ENCODE peak calls at places on chromosomes 12 and 14, in four cellular contexts. One of them, this sample, is unnamed. For H3K27me3 and H3K36me3, the result is how much of the 10 kb centered on the place peaks cover.

GRCh38 chr14:51996148-51996746 is 6.9 kb downstream of the RTRAF start:
- DNase-seq in H1: no peak
- DNase-seq in tibial nerve: no peak
- DNase-seq in upper lobe of right lung: no peak
- DNase-seq in this sample: no peak

GRCh38 chr14:91061309-91061887 is 957 bp upstream of the RPS6KA5 start:
- DNase-seq in H1: no peak
- DNase-seq in tibial nerve: no peak
- DNase-seq in upper lobe of right lung: no peak
- DNase-seq in this sample: no peak

GRCh38 chr12:25699454-25699853 is 146.4 kb upstream of the LMNTD1 start:
- DNase-seq in H1: no peak
- DNase-seq in tibial nerve: no peak
- DNase-seq in upper lobe of right lung: no peak
- DNase-seq in this sample: no peak

GRCh38 chr14:32473476-32473875 is 144.4 kb downstream of the AKAP6 start:
- DNase-seq in H1: no peak
- DNase-seq in tibial nerve: no peak
- DNase-seq in upper lobe of right lung: no peak
- DNase-seq in this sample: no peak

GRCh38 chr12:103771466-103771865 is 69.6 kb downstream of the NT5DC3 start:
- DNase-seq in H1: peak
- DNase-seq in tibial nerve: no peak
- DNase-seq in upper lobe of right lung: no peak
- DNase-seq in this sample: peak

GRCh38 chr14:60183724-60184596 is 18.8 kb upstream of the DHRS7 start:
- DNase-seq in H1: no peak
- DNase-seq in tibial nerve: no peak
- DNase-seq in upper lobe of right lung: no peak
- DNase-seq in this sample: peak

GRCh38 chr12:91367234-91367849 is 184.7 kb upstream of the DCN start:
- DNase-seq in H1: no peak
- DNase-seq in tibial nerve: no peak
- DNase-seq in upper lobe of right lung: no peak
- DNase-seq in this sample: no peak

GRCh38 chr12:111424793-111425251 is 19.1 kb downstream of the SH2B3 start:
- DNase-seq in H1: peak
- DNase-seq in tibial nerve: no peak
- DNase-seq in upper lobe of right lung: no peak
- DNase-seq in this sample: no peak

GRCh38 chr12:117563007-117563406 is 201.6 kb upstream of the NOS1 start:
- DNase-seq in H1: no peak
- DNase-seq in tibial nerve: no peak
- DNase-seq in upper lobe of right lung: no peak
- DNase-seq in this sample: no peak

GRCh38 chr12:57220770-57221168 is 4.2 kb downstream of the NXPH4 start:
- DNase-seq in H1: no peak
- DNase-seq in tibial nerve: no peak
- DNase-seq in upper lobe of right lung: no peak
- DNase-seq in this sample: no peak

GRCh38 chr12:57219993-57220728 is 3.6 kb downstream of the NXPH4 start:
- DNase-seq in H1: peak
- DNase-seq in tibial nerve: no peak
- DNase-seq in upper lobe of right lung: no peak
- DNase-seq in this sample: no peak

GRCh38 chr12:57221169-57221917 is 4.7 kb downstream of the NXPH4 start:
- DNase-seq in H1: no peak
- DNase-seq in tibial nerve: no peak
- DNase-seq in upper lobe of right lung: no peak
- DNase-seq in this sample: no peak

GRCh38 chr12:57218030-57218853 is 1.6 kb downstream of the NXPH4 start:
- DNase-seq in H1: peak
- DNase-seq in tibial nerve: no peak
- DNase-seq in upper lobe of right lung: no peak
- DNase-seq in this sample: no peak

DNA sequence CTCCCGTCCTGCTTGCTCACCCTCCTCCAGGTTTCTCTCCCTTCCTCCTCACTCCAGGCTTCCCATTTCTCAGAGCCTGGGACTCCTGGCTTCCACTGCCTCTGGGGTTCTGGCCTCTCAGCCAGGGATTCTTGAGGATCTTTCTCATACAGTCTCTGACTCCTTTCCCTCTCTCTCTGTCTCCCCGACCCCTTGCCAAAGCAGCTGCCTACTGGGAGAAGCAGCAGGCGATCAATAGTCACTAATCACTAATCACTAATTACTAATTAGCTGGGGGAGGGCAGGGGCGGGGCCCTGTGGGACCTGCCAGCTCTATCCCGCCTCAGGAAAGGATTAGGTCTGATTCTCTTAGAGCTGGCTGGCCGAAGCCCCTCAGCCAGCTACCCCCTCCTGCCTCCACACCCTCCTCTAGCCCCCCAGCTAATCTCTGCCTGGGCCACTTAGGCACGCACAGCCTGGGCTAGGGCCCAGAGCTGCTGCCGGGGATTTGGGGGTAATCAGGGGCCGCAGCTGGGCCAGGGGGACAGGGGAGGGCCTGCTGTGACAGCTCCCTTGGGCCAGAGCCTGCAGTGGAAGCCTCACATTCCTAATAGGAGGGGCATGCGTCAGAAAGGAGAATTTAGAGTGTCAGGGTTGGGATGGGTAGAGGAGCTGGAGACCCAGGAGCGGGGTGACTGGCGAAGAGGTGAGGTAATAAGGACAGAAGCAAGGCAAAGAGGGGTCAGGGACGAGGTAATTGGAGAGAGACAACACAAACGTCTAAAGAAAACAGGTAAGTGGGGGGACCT is 2.8 kb downstream of the NXPH4 start:
- DNase-seq in H1: peak
- DNase-seq in tibial nerve: no peak
- DNase-seq in upper lobe of right lung: no peak
- DNase-seq in this sample: no peak
- H3K27me3 ChIP-seq in H1: half or more
- H3K27me3 ChIP-seq in tibial nerve: half or more
- H3K27me3 ChIP-seq in upper lobe of right lung: half or more
- H3K27me3 ChIP-seq in this sample: half or more

GRCh38 chr12:12986775-12987332 is 13.2 kb downstream of the HEBP1 start:
- DNase-seq in H1: no peak
- DNase-seq in tibial nerve: no peak
- DNase-seq in upper lobe of right lung: no peak
- DNase-seq in this sample: no peak
- H3K36me3 ChIP-seq in H1: under half
- H3K36me3 ChIP-seq in tibial nerve: under half
- H3K36me3 ChIP-seq in upper lobe of right lung: half or more
- H3K36me3 ChIP-seq in this sample: under half

GRCh38 chr14:46250113-46250703 is 401.4 kb downstream of the RPL10L start:
- DNase-seq in H1: no peak
- DNase-seq in tibial nerve: no peak
- DNase-seq in upper lobe of right lung: no peak
- DNase-seq in this sample: peak
- TF ChIP-seq CTCF in H1: peak
- TF ChIP-seq CTCF in tibial nerve: peak
- TF ChIP-seq CTCF in upper lobe of right lung: peak
- TF ChIP-seq CTCF in this sample: peak

DNA sequence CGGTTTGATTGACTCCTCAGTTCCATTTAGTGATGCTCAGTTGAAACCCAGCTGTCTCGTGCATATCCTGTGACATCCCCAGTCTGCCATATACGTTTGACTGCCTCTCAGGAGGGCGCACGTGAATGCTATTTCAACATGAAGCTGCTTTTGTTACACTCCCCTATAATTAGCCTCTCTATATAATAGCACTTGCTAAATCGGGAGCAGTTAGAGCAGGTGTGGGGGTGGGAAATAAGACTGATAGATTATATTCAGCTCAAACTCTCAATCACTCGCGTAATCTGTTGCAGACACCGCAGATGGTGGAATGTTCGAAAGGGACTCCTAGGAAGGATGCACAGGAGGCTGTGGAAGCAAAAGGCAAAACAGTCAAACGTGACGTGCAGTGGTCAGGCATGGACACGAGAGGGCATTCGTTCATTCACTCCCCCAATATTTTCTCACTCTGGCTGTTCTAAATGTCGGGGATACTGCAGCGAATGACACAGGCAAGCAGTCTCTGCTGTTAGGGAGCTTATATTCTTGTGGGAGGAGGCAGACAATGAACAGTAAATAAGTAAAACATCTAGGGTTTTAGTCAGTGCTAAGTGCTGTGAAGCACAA is 29.8 kb downstream of the KCNA1 start:
- DNase-seq in H1: no peak
- DNase-seq in tibial nerve: no peak
- DNase-seq in upper lobe of right lung: no peak
- DNase-seq in this sample: no peak
- H3K27me3 ChIP-seq in H1: under half
- H3K27me3 ChIP-seq in tibial nerve: under half
- H3K27me3 ChIP-seq in upper lobe of right lung: under half
- H3K27me3 ChIP-seq in this sample: under half

GRCh38 chr12:122518908-122519307 is 7.8 kb downstream of the RSRC2 start:
- DNase-seq in H1: no peak
- DNase-seq in tibial nerve: no peak
- DNase-seq in upper lobe of right lung: no peak
- DNase-seq in this sample: no peak

GRCh38 chr12:122517877-122518276 is 8.9 kb downstream of the RSRC2 start:
- DNase-seq in H1: no peak
- DNase-seq in tibial nerve: no peak
- DNase-seq in upper lobe of right lung: no peak
- DNase-seq in this sample: no peak

GRCh38 chr12:122516544-122517361 is 10.0 kb downstream of the RSRC2 start:
- DNase-seq in H1: no peak
- DNase-seq in tibial nerve: no peak
- DNase-seq in upper lobe of right lung: no peak
- DNase-seq in this sample: no peak

GRCh38 chr12:122515275-122515674 is 11.5 kb downstream of the RSRC2 start:
- DNase-seq in H1: no peak
- DNase-seq in tibial nerve: no peak
- DNase-seq in upper lobe of right lung: no peak
- DNase-seq in this sample: no peak

DNA sequence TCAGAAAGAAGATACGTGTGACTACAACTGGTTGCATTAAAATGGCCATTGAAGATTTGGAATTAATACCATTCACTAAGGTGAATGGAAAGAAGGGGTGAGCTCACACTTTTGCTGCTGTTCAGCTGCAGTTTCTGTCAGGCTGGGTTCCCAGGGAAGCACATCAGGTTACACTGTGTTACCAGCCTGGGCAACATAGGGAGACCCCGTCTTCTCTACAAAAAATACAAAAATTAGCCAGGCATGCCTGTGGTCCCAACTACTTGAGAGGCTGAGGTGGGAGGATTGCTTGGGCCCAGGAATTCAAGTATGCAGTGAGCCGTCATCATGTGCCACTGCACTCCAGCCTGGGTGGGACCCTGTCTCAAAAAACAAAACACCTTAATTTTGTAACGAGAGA is 12.9 kb upstream of the ZCCHC8 start:
- DNase-seq in H1: no peak
- DNase-seq in tibial nerve: no peak
- DNase-seq in upper lobe of right lung: no peak
- DNase-seq in this sample: no peak
- H3K36me3 ChIP-seq in H1: half or more
- H3K36me3 ChIP-seq in tibial nerve: half or more
- H3K36me3 ChIP-seq in upper lobe of right lung: half or more
- H3K36me3 ChIP-seq in this sample: half or more

DNA sequence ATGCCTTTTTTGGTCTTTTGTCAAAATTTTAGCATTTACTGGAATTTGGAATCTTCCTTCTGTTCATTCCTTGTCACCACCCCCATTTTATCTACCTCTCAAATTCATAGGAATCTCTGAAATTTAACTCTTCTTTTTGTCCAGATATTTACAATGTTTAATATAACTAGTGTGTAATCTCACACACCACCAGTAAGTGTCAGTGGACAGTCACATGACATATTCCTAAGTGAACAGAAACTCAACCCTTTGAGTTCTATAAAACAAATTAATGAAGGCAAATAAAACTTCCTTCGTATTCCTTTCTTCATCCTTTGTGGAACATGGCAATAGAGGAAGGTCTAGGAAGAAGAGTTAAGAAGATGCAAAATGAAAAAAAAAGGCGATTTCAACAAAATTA is 26.6 kb downstream of the ATF7 start:
- DNase-seq in H1: no peak
- DNase-seq in tibial nerve: no peak
- DNase-seq in upper lobe of right lung: no peak
- DNase-seq in this sample: no peak
- TF ChIP-seq CTCF in H1: no peak
- TF ChIP-seq CTCF in tibial nerve: no peak
- TF ChIP-seq CTCF in upper lobe of right lung: no peak
- TF ChIP-seq CTCF in this sample: no peak

This sample was measured in BE2C.